ENCODE peak calls at places on chromosomes 7 and 10, in ten cellular contexts. Q is A549; T is CD8-positive, alpha-beta memory T cell; G is mesendoderm; Z is neuronal stem cell; Y is GM12878; A is aorta; K is uterus; P is sigmoid colon; M is CD8-positive, alpha-beta T cell. R is an unnamed sample. For H3K4me1, the result is how much of the 10 kb centered on the place peaks cover.

GRCh38 chr10:120744040-120744439 is 107.1 kb upstream of the WDR11 start:
- DNase-seq in Q (no peak), T (no peak), G (no peak), Z (no peak), Y (no peak), A (no peak), K (no peak), P (no peak), M (no peak), R (no peak)

GRCh38 chr7:126016722-126017121 is 1087.1 kb upstream of the POT1 start:
- DNase-seq in Q (no peak), T (no peak), G (no peak), Z (no peak), Y (no peak), A (no peak), K (no peak), P (no peak), M (no peak), R (no peak)

GRCh38 chr7:155741805-155742204 is 70.5 kb downstream of the SHH start:
- DNase-seq in Q (no peak), T (peak), G (no peak), Z (no peak), Y (no peak), A (no peak), K (no peak), P (no peak), M (no peak), R (no peak)

GRCh38 chr7:149727053-149727452 is 46.3 kb downstream of the ZNF467 start:
- DNase-seq in Q (no peak), T (no peak), G (no peak), Z (no peak), Y (no peak), A (no peak), K (no peak), P (peak), M (no peak), R (no peak)

GRCh38 chr10:120586471-120586872 is 129.4 kb downstream of the PLPP4 start:
- DNase-seq in Q (no peak), T (no peak), G (peak), Z (no peak), Y (no peak), A (no peak), K (no peak), P (no peak), M (no peak), R (no peak)

GRCh38 chr10:69303632-69304035 is 25.3 kb downstream of the HK1 start:
- DNase-seq in Q (no peak), T (no peak), G (no peak), Z (no peak), Y (no peak), A (no peak), K (no peak), P (no peak), M (no peak), R (no peak)

GRCh38 chr7:47473499-47474210 is 108.3 kb downstream of the TNS3 start:
- DNase-seq in Q (no peak), T (no peak), G (no peak), Z (no peak), Y (no peak), A (no peak), K (no peak), P (no peak), M (no peak), R (no peak)

GRCh38 chr7:106015586-106016218 is 52.6 kb downstream of the CDHR3 start:
- DNase-seq in Q (no peak), T (no peak), G (no peak), Z (no peak), Y (no peak), A (no peak), K (peak), P (no peak), M (no peak), R (no peak)

GRCh38 chr10:47050618-47051455 is 139.6 kb downstream of the PTPN20 start:
- DNase-seq in Q (no peak), T (no peak), G (peak), Z (no peak), Y (no peak), A (no peak), K (no peak), P (no peak), M (no peak), R (no peak)

GRCh38 chr7:70053970-70054369 is 455.7 kb downstream of the AUTS2 start:
- DNase-seq in Q (no peak), T (no peak), G (no peak), Z (no peak), Y (no peak), A (no peak), K (no peak), P (no peak), M (no peak), R (no peak)

GRCh38 chr7:119703895-119704294 is 569.1 kb upstream of the KCND2 start:
- DNase-seq in Q (no peak), T (no peak), G (no peak), Z (no peak), Y (no peak), A (no peak), K (no peak), P (no peak), M (no peak), R (no peak)

GRCh38 chr7:142788303-142789286 is 17.8 kb downstream of the PRSS2 start:
- DNase-seq in Q (no peak), T (no peak), G (no peak), Z (no peak), Y (no peak), A (no peak), K (no peak), P (no peak), M (no peak), R (no peak)

GRCh38 chr10:43385412-43386004 is 14.1 kb downstream of the FXYD4 start:
- DNase-seq in Q (no peak), T (no peak), G (no peak), Z (no peak), Y (no peak), A (peak), K (no peak), P (peak), M (no peak), R (no peak)

GRCh38 chr7:1809601-1810258 is 139.7 kb downstream of the ELFN1 start:
- DNase-seq in Q (no peak), T (no peak), G (no peak), Z (no peak), Y (no peak), A (peak), K (no peak), P (peak), M (no peak), R (no peak)

GRCh38 chr7:70566659-70567058 is 565.3 kb upstream of the GALNT17 start:
- DNase-seq in Q (no peak), T (no peak), G (no peak), Z (no peak), Y (no peak), A (no peak), K (no peak), P (no peak), M (no peak), R (no peak)

GRCh38 chr10:31157125-31157983 is 125.7 kb upstream of the ZNF438 start:
- DNase-seq in Q (no peak), T (no peak), G (no peak), Z (no peak), Y (no peak), A (no peak), K (peak), P (peak), M (no peak), R (peak)

GRCh38 chr10:58237014-58237830 is 30.5 kb downstream of the IPMK start:
- DNase-seq in Q (peak), T (no peak), G (peak), Z (no peak), Y (no peak), A (no peak), K (no peak), P (no peak), M (no peak), R (no peak)

GRCh38 chr7:128055668-128056067 is 24.4 kb upstream of the LRRC4 start:
- DNase-seq in Q (no peak), T (no peak), G (no peak), Z (no peak), Y (no peak), A (no peak), K (no peak), P (no peak), M (no peak), R (no peak)

GRCh38 chr10:16787361-16787791 is 29.8 kb downstream of the RSU1 start:
- DNase-seq in Q (no peak), T (peak), G (no peak), Z (no peak), Y (no peak), A (no peak), K (no peak), P (no peak), M (peak), R (no peak)

GRCh38 chr7:143965280-143965679 is 10.6 kb downstream of the OR2F1 start:
- DNase-seq in Q (no peak), T (no peak), G (no peak), Z (no peak), Y (no peak), A (no peak), K (no peak), P (no peak), M (no peak), R (no peak)

GRCh38 chr10:86306628-86307278 is 59.8 kb downstream of the GRID1 start:
- DNase-seq in Q (no peak), T (no peak), G (peak), Z (peak), Y (no peak), A (no peak), K (no peak), P (no peak), M (no peak), R (peak)

GRCh38 chr7:64729089-64729848 is 63.3 kb downstream of the ZNF107 start:
- DNase-seq in Q (no peak), T (no peak), G (no peak), Z (no peak), Y (no peak), A (no peak), K (no peak), P (no peak), M (no peak), R (no peak)

GRCh38 chr10:128500642-128501041 is 374.4 kb upstream of the MKI67 start:
- DNase-seq in Q (no peak), T (no peak), G (no peak), Z (no peak), Y (no peak), A (no peak), K (no peak), P (no peak), M (no peak), R (no peak)

GRCh38 chr7:133602291-133602690 is 349.4 kb downstream of the EXOC4 start:
- DNase-seq in Q (no peak), T (no peak), G (no peak), Z (no peak), Y (no peak), A (no peak), K (no peak), P (no peak), M (no peak), R (no peak)

GRCh38 chr7:2941201-2941859 is 97.2 kb upstream of the GNA12 start:
- DNase-seq in Q (no peak), T (no peak), G (no peak), Z (no peak), Y (no peak), A (no peak), K (no peak), P (peak), M (no peak), R (no peak)

GRCh38 chr10:287029-287428 is 151.8 kb downstream of the ZMYND11 start:
- DNase-seq in Q (no peak), T (no peak), G (no peak), Z (no peak), Y (no peak), A (no peak), K (no peak), P (no peak), M (no peak), R (no peak)

GRCh38 chr10:125264752-125265578 is 104.6 kb upstream of the CTBP2 start:
- DNase-seq in Q (no peak), T (no peak), G (peak), Z (no peak), Y (no peak), A (no peak), K (no peak), P (no peak), M (no peak), R (no peak)

GRCh38 chr7:128166603-128167315 is 74.3 kb upstream of the LEP start:
- DNase-seq in Q (no peak), T (no peak), G (peak), Z (no peak), Y (no peak), A (no peak), K (no peak), P (no peak), M (no peak), R (no peak)

GRCh38 chr10:129897851-129898463 is 66.1 kb downstream of the EBF3 start:
- DNase-seq in Q (no peak), T (no peak), G (no peak), Z (no peak), Y (no peak), A (no peak), K (no peak), P (no peak), M (no peak), R (no peak)

GRCh38 chr7:151343516-151343915 is 1.9 kb downstream of the NUB1 start:
- DNase-seq in Q (no peak), T (no peak), G (no peak), Z (no peak), Y (no peak), A (no peak), K (no peak), P (no peak), M (no peak), R (no peak)

GRCh38 chr7:66296555-66296954 is 91.4 kb downstream of the TPST1 start:
- DNase-seq in Q (no peak), T (no peak), G (no peak), Z (no peak), Y (no peak), A (no peak), K (no peak), P (no peak), M (no peak), R (no peak)

GRCh38 chr7:126806614-126807013 is 446.1 kb downstream of the GRM8 start:
- DNase-seq in Q (no peak), T (no peak), G (no peak), Z (no peak), Y (no peak), A (peak), K (no peak), P (no peak), M (no peak), R (no peak)

GRCh38 chr10:101040851-101041250 is 9.8 kb downstream of the SFXN3 start:
- DNase-seq in Q (no peak), T (no peak), G (no peak), Z (no peak), Y (no peak), A (no peak), K (no peak), P (no peak), M (no peak), R (no peak)

GRCh38 chr7:15334524-15335269 is 227.1 kb downstream of the AGMO start:
- DNase-seq in Q (no peak), T (no peak), G (no peak), Z (no peak), Y (no peak), A (no peak), K (no peak), P (no peak), M (no peak), R (no peak)

GRCh38 chr10:101848894-101849351 is 5.3 kb upstream of the KCNIP2 start:
- DNase-seq in Q (no peak), T (no peak), G (peak), Z (no peak), Y (no peak), A (no peak), K (no peak), P (no peak), M (no peak), R (no peak)

GRCh38 chr10:128306966-128307365 is 180.7 kb upstream of the MKI67 start:
- DNase-seq in Q (no peak), T (no peak), G (no peak), Z (no peak), Y (no peak), A (no peak), K (no peak), P (no peak), M (no peak), R (no peak)

GRCh38 chr7:48085942-48086341 is 3.1 kb upstream of the UPP1 start:
- DNase-seq in Q (no peak), T (no peak), G (no peak), Z (no peak), Y (no peak), A (no peak), K (no peak), P (no peak), M (no peak), R (no peak)

GRCh38 chr10:103757531-103758293 is 97.7 kb downstream of the SH3PXD2A start:
- DNase-seq in Q (peak), T (peak), G (peak), Z (no peak), Y (no peak), A (no peak), K (no peak), P (peak), M (peak), R (peak)

GRCh38 chr10:114403545-114404161 is 649 bp downstream of the AFAP1L2 start:
- DNase-seq in Q (peak), T (no peak), G (peak), Z (peak), Y (no peak), A (peak), K (peak), P (peak), M (no peak), R (no peak)
- H3K4me3 ChIP-seq in Q (peak), T (no peak), G (peak), Z (peak), Y (peak), A (peak), K (peak), P (peak), M (no peak), R (peak)

DNA sequence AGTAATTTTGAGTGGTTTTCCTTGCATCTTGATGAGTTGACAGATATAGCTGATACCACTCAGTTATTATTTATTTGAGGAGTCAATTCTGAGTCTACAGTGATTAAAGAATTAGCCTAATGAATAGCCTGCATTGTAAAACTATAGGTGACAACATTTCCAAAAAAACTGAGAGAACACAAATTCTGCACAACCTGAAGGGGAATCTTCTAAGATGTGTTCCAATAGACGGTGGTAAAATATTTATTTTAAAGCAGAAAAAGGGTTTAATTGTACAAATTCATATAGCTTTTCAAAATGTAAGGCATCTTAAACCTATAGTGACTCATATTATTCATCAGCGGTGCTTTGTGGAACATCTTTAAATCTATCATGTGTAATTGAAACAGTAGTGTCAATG is 200.4 kb downstream of the RNLS start:
- DNase-seq in Q (no peak), T (no peak), G (no peak), Z (no peak), Y (no peak), A (no peak), K (no peak), P (no peak), M (no peak), R (no peak)
- H3K4me1 ChIP-seq in Q (under half), T (under half), G (under half), Z (under half), Y (under half), A (under half), K (under half), P (under half), M (under half), R (under half)

GRCh38 chr10:119489572-119490326 is 52.8 kb downstream of the RGS10 start:
- DNase-seq in Q (peak), T (peak), G (peak), Z (peak), Y (no peak), A (peak), K (peak), P (peak), M (peak), R (peak)
- H3K4me3 ChIP-seq in Q (peak), T (peak), G (peak), Z (peak), Y (peak), A (no peak), K (peak), P (peak), M (peak), R (peak)

GRCh38 chr10:78966182-78966787 is 102.5 kb upstream of the ZMIZ1 start:
- DNase-seq in Q (no peak), T (no peak), G (no peak), Z (no peak), Y (no peak), A (no peak), K (no peak), P (no peak), M (no peak), R (no peak)

GRCh38 chr10:78966844-78967488 is 101.8 kb upstream of the ZMIZ1 start:
- DNase-seq in Q (no peak), T (no peak), G (no peak), Z (no peak), Y (no peak), A (no peak), K (no peak), P (no peak), M (no peak), R (no peak)

GRCh38 chr10:78964952-78965633 is 103.7 kb upstream of the ZMIZ1 start:
- DNase-seq in Q (peak), T (no peak), G (peak), Z (peak), Y (no peak), A (peak), K (no peak), P (peak), M (no peak), R (no peak)

GRCh38 chr10:78963074-78964034 is 105.4 kb upstream of the ZMIZ1 start:
- DNase-seq in Q (no peak), T (no peak), G (peak), Z (no peak), Y (no peak), A (peak), K (no peak), P (no peak), M (no peak), R (peak)

GRCh38 chr10:78964274-78964951 is 104.4 kb upstream of the ZMIZ1 start:
- DNase-seq in Q (no peak), T (no peak), G (peak), Z (no peak), Y (no peak), A (no peak), K (no peak), P (no peak), M (no peak), R (no peak)
- H3K4me1 ChIP-seq in Q (under half), T (under half), G (under half), Z (under half), Y (under half), A (under half), K (under half), P (under half), M (under half), R (under half)

DNA sequence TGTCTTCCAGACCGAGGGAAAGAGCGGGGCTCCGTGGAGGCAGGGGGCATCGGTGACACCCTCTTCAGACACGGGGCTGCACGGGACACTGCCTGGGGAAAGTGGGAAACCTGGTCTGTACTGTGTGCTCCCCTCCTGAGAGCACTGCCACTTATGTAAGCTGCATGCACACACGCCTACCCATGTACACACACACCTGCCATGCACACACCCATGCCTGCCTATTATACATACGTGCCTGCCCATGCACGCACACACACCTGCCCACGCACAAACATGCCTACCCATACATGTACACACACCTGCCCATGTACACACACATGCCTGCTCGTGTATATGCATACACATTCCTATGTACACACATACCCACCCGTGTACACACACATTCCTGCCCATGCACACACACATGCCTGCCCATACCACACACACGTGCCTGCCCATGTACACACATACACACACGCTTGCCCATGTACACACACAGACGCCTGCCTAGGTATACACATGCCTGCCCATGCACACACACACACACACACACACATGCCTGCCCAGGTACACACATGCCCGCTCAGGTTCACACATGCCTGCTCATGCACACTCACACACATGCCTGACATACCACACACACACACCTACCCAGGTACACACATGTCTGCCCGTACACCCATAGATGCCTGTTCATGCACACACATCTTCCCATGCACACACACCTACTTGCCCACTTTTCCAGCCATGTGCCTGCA is 35.5 kb upstream of the CALN1 start:
- DNase-seq in Q (no peak), T (no peak), G (no peak), Z (no peak), Y (no peak), A (no peak), K (no peak), P (no peak), M (no peak), R (no peak)
- H3K4me3 ChIP-seq in Q (no peak), T (no peak), G (no peak), Z (peak), Y (no peak), A (no peak), K (no peak), P (no peak), M (no peak), R (no peak)

DNA sequence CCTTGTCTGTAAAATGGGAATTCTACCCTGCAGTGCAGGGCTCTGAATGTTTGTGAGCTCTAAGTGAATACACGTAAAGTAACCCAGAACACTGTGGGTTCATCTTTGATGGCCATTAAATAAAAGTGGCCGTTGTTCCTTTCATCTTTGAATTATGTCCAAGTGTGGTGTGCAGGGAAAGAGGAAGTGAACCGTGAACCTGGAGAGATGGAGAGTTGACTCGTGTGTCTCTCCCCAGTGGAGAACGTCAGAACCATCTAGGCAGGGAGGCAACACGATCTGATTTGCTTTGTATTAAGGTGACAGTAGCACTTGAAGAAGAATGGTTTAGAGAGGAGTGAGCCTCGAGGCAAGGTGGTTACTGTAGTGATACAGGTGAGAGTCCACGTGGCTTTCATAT is 93.5 kb upstream of the GJD4 start:
- DNase-seq in Q (no peak), T (no peak), G (no peak), Z (no peak), Y (no peak), A (no peak), K (no peak), P (no peak), M (no peak), R (no peak)
- H3K4me1 ChIP-seq in Q (under half), T (under half), G (under half), Z (under half), Y (under half), A (under half), K (under half), P (under half), M (under half), R (under half)

R was measured in heart right ventricle.